ENCODE peak calls at places on chromosome 20, in four cellular contexts. Z is thyroid gland, M is cardiac muscle cell, V is lower lobe of right lung. C is an unnamed sample. For H3K4me1 and H3K36me3, the result is how much of the 10 kb centered on the place peaks cover.

GRCh38 chr20:4062721-4063606 is 47.6 kb upstream of the RNF24 start:
- DNase-seq in Z (no peak), M (no peak), V (no peak), C (no peak)

GRCh38 chr20:57147185-57147584 is 119.3 kb downstream of the BMP7 start:
- DNase-seq in Z (no peak), M (no peak), V (no peak), C (no peak)

GRCh38 chr20:57779401-57780003 is 69.7 kb upstream of the PMEPA1 start:
- DNase-seq in Z (no peak), M (no peak), V (no peak), C (no peak)

GRCh38 chr20:52054123-52054522 is 137.5 kb downstream of the ZFP64 start:
- DNase-seq in Z (no peak), M (no peak), V (no peak), C (peak)

GRCh38 chr20:14634666-14635065 is 297.3 kb upstream of the FLRT3 start:
- DNase-seq in Z (no peak), M (no peak), V (no peak), C (no peak)

GRCh38 chr20:31572701-31573554 is 32.2 kb upstream of the ID1 start:
- DNase-seq in Z (peak), M (peak), V (peak), C (peak)

GRCh38 chr20:1788039-1788438 is 107.2 kb upstream of the SIRPA start:
- DNase-seq in Z (no peak), M (no peak), V (no peak), C (no peak)

GRCh38 chr20:61166324-61166723 is 85.7 kb upstream of the CDH4 start:
- DNase-seq in Z (no peak), M (no peak), V (no peak), C (no peak)

GRCh38 chr20:46512943-46513844 is at the start of gene ZNF334:
- DNase-seq in Z (peak), M (peak), V (peak), C (no peak)

GRCh38 chr20:63940472-63941266 is 15.5 kb downstream of the UCKL1 start:
- DNase-seq in Z (no peak), M (no peak), V (peak), C (no peak)

GRCh38 chr20:35699914-35700624 is 864 bp downstream of the ROMO1 start:
- DNase-seq in Z (no peak), M (no peak), V (no peak), C (no peak)

GRCh38 chr20:4563031-4563430 is 158.7 kb upstream of the PRND start:
- DNase-seq in Z (no peak), M (no peak), V (no peak), C (no peak)

GRCh38 chr20:4130404-4131189 is 115.2 kb upstream of the RNF24 start:
- DNase-seq in Z (no peak), M (no peak), V (no peak), C (peak)

GRCh38 chr20:25038591-25039015 is 19.3 kb downstream of the ACSS1 start:
- DNase-seq in Z (no peak), M (no peak), V (no peak), C (no peak)

GRCh38 chr20:38268115-38268514 is 7.6 kb upstream of the KIAA1755 start:
- DNase-seq in Z (no peak), M (no peak), V (no peak), C (no peak)

GRCh38 chr20:16982091-16982726 is 234.1 kb downstream of the OTOR start:
- DNase-seq in Z (no peak), M (no peak), V (no peak), C (no peak)

GRCh38 chr20:16978497-16978896 is 230.3 kb downstream of the OTOR start:
- DNase-seq in Z (no peak), M (no peak), V (no peak), C (no peak)

GRCh38 chr20:16984481-16984880 is 236.3 kb downstream of the OTOR start:
- DNase-seq in Z (no peak), M (no peak), V (no peak), C (no peak)
- H3K4me1 ChIP-seq in Z (under half), M (under half), V (under half), C (under half)

GRCh38 chr20:6646237-6646636 is 121.2 kb upstream of the BMP2 start:
- DNase-seq in Z (no peak), M (no peak), V (no peak), C (no peak)
- H3K4me3 ChIP-seq in Z (no peak), M (no peak), V (no peak), C (no peak)

DNA sequence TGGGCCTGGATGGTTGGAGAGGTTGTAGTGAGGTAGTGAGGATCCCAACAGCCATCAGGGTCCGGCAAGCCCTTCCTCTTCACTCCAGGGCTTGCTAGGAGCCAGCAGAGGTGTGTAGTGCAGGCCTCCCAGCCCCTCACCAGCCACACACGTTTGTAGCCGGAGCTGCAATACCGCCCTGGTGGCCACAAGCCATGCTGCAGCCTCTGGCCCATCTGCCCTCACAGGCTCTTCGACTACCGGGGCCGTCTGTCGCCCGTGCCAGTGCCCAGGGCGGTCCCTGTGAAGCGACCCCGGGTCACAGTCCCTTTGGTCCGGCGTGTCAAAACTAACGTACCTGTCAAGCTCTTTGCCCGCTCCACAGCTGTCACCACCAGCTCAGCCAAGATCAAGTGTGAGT is 36.4 kb downstream of the EIF2S2 start:
- DNase-seq in Z (no peak), M (no peak), V (no peak), C (no peak)
- H3K36me3 ChIP-seq in Z (under half), M (under half), V (half or more), C (half or more)

GRCh38 chr20:40694246-40694645 is 5.2 kb upstream of the MAFB start:
- DNase-seq in Z (no peak), M (no peak), V (no peak), C (no peak)

GRCh38 chr20:40689943-40690835 is 1.2 kb upstream of the MAFB start:
- DNase-seq in Z (peak), M (peak), V (peak), C (peak)

GRCh38 chr20:40690836-40691565 is 2.0 kb upstream of the MAFB start:
- DNase-seq in Z (no peak), M (no peak), V (no peak), C (no peak)

GRCh38 chr20:40691566-40692239 is 2.7 kb upstream of the MAFB start:
- DNase-seq in Z (no peak), M (no peak), V (no peak), C (no peak)

GRCh38 chr20:40692240-40693011 is 3.4 kb upstream of the MAFB start:
- DNase-seq in Z (no peak), M (no peak), V (no peak), C (no peak)
- H3K4me1 ChIP-seq in Z (under half), M (under half), V (under half), C (under half)

DNA sequence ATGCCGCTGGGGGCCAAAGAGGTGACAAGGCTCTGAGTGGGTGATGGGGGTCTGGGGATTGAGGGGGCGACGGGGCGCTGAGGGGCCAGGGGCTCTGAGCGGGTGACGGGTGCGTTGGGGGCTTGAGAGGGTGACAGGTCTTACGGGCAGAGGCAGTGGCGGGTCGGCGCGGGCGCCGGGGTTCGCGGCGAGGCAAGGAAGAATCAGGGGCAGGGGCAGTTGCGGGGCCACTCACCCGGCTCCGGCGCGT is 146 bp downstream of the ZNFX1 start:
- DNase-seq in Z (no peak), M (no peak), V (no peak), C (no peak)
- H3K4me3 ChIP-seq in Z (peak), M (peak), V (peak), C (peak)

GRCh38 chr20:62635852-62636251 is 6.5 kb upstream of the SLCO4A1 start:
- DNase-seq in Z (no peak), M (no peak), V (no peak), C (no peak)
- H3K36me3 ChIP-seq in Z (under half), M (under half), V (under half), C (under half)

DNA sequence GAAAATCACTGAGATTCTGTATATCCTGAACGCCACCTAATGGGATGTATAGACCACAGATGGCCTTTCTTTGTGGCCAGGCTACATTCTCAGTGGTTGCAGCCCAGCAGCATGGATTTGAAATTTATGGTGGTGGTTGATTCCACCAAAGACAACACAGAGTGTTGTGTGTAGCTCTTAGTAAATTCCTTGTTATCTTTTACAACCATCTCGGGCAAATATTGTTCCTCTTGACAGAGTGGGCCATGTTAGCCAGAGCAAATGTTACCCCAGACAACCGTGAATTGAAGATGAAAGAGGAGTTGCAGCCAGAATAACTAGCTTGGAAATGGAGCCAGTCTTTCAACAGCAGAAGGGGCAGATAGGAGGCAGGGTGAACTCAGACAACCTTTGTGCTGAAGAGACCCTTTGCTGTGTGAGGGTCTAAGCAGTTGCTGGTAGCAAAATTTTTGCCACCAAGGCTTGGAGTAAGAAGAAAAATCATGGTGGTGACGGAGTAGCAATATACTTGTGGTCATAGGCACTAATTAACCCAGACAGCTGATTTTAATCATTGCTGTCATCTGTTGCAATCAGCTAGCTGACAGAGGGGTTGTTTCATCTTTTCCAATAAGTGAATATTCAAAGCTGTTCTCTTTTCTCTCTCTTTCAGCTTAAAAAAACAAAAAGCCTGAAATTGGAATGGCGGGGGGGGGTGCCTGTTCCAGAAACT is 39.7 kb downstream of the SLC24A3 start:
- DNase-seq in Z (no peak), M (no peak), V (no peak), C (no peak)
- H3K4me1 ChIP-seq in Z (under half), M (under half), V (under half), C (under half)

C was measured in CD4-positive, alpha-beta memory T cell.